ENCODE peak calls at places on chromosome 19, in six cellular contexts. W, X, Y, Z, O and R are unnamed samples.

GRCh38 chr19:41997121-41997850 is 3.3 kb upstream of the ATP1A3 start:
- DNase-seq in Y (peak), W (peak), Z (peak), X (peak), O (no peak), R (no peak)

GRCh38 chr19:33227242-33227650 is 1.6 kb upstream of the SLC7A10 start:
- DNase-seq in Z (no peak), X (peak), O (no peak), W (peak), Y (no peak), R (no peak)

GRCh38 chr19:58569191-58569942 is 3.8 kb downstream of the MZF1 start:
- DNase-seq in Y (no peak), Z (peak), W (no peak), O (peak), X (no peak), R (no peak)

GRCh38 chr19:53196777-53197396 is 3.7 kb upstream of the ZNF665 start:
- DNase-seq in W (peak), O (peak), Z (peak), X (peak), Y (peak), R (peak)

GRCh38 chr19:35643255-35644205 is 2.0 kb downstream of the ETV2 start:
- DNase-seq in O (peak), X (peak), Z (peak), Y (peak), W (peak), R (no peak)

GRCh38 chr19:40567750-40568494 is 8.8 kb upstream of the SHKBP1 start:
- DNase-seq in Z (no peak), W (no peak), Y (no peak), O (no peak), X (no peak), R (no peak)

GRCh38 chr19:55179570-55180484 is at the start of gene SYT5:
- DNase-seq in O (no peak), Y (no peak), W (no peak), Z (peak), X (peak), R (no peak)

GRCh38 chr19:17333611-17334413 is 843 bp downstream of the ANO8 start:
- DNase-seq in O (no peak), X (no peak), Y (peak), Z (no peak), W (peak), R (no peak)

GRCh38 chr19:1035998-1036621 is 3.8 kb upstream of the ABCA7 start:
- DNase-seq in X (no peak), Z (no peak), W (no peak), Y (no peak), O (no peak), R (no peak)

GRCh38 chr19:36198116-36198515 is 16.3 kb downstream of the ZNF565 start:
- DNase-seq in Y (peak), Z (no peak), O (no peak), W (no peak), X (no peak), R (no peak)

GRCh38 chr19:32570081-32570785 is 10.8 kb upstream of the PDCD5 start:
- DNase-seq in Z (peak), Y (peak), X (no peak), W (peak), O (peak), R (no peak)

GRCh38 chr19:11041966-11042627 is 47.2 kb upstream of the LDLR start:
- DNase-seq in Y (no peak), X (no peak), O (no peak), W (no peak), Z (peak), R (no peak)
- H3K27ac ChIP-seq in Y (no peak), X (no peak), O (no peak), W (no peak), Z (peak), R (no peak)

GRCh38 chr19:45881909-45882528 is 3.9 kb downstream of the IRF2BP1 start:
- DNase-seq in X (no peak), O (no peak), Y (no peak), W (no peak), Z (peak), R (no peak)
- H3K27ac ChIP-seq in X (no peak), O (no peak), Y (no peak), W (no peak), Z (peak), R (no peak)

GRCh38 chr19:2136796-2137195 is 14.6 kb downstream of the AP3D1 start:
- DNase-seq in Y (no peak), X (no peak), Z (no peak), W (no peak), O (no peak), R (no peak)

GRCh38 chr19:2132731-2133490 is 18.5 kb downstream of the AP3D1 start:
- DNase-seq in W (no peak), O (no peak), Y (no peak), Z (no peak), X (peak), R (no peak)

GRCh38 chr19:2138061-2138728 is 13.2 kb downstream of the AP3D1 start:
- DNase-seq in Y (no peak), W (no peak), Z (no peak), X (no peak), O (no peak), R (no peak)

GRCh38 chr19:2132191-2132590 is 19.2 kb downstream of the AP3D1 start:
- DNase-seq in X (no peak), Z (no peak), W (no peak), O (no peak), Y (no peak), R (no peak)

GRCh38 chr19:2135474-2136402 is 15.6 kb downstream of the AP3D1 start:
- DNase-seq in X (no peak), Z (no peak), O (no peak), W (no peak), Y (no peak), R (no peak)
- H3K27ac ChIP-seq in X (no peak), Z (no peak), O (no peak), W (no peak), Y (no peak), R (no peak)

GRCh38 chr19:45245334-45245787 is at the start of gene EXOC3L2:
- DNase-seq in Z (no peak), X (peak), O (no peak), W (no peak), Y (no peak), R (no peak)
- H3K27ac ChIP-seq in Z (no peak), X (peak), O (no peak), W (no peak), Y (no peak), R (no peak)

DNA sequence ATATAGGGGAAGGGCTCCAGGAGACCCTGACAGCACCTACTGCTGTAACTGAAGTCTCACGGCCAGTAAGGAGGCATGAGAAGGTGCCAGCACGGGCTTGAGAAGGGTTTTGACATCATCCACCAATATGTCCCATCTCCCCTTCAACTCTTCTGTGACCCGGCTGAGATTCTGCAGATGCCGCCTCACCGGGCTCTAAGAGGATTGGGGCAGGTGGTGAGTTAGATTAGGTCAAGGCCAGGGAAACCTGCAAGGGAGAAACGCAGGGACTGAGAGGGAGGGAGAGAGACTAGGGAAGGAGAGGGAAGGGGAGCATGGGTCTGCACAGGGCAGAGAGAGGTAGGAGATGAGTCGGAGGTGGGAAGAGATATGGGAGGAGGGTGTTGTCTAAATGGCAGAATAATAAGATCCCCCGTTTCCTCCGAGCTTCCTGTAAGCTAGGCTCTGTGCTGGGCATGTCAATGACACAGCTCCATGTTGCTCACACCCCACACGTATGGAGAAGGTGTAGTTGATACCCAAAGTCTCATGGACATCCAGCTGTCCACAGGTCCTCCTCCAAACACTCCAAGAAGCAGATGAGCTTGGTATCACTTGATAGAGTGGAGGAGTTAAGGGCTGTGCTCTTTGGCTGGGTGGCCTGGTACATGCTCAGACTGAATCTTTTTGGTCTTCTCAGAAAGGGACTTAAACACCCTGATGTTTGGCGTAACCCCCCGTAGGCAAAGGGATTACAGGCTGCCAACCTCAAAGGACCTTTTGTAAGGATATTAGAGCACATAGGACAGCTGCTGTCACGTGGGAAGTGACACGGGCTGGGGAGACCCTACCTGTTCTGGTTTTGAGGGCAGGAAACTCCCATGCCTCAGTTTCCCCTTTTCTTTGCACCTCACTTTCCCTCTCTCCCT is 6.1 kb downstream of the TPRX1 start:
- DNase-seq in W (no peak), X (no peak), Y (no peak), Z (no peak), O (no peak), R (no peak)
- H3K27ac ChIP-seq in W (no peak), X (no peak), Y (no peak), Z (no peak), O (no peak), R (no peak)

GRCh38 chr19:50432221-50432626 is 468 bp upstream of the MYBPC2 start:
- DNase-seq in Z (no peak), O (no peak), W (no peak), X (no peak), Y (no peak), R (no peak)

GRCh38 chr19:50430888-50431342 is 1.8 kb upstream of the MYBPC2 start:
- DNase-seq in Z (no peak), X (no peak), W (no peak), O (no peak), Y (no peak), R (no peak)

GRCh38 chr19:50431343-50432220 is 1.1 kb upstream of the MYBPC2 start:
- DNase-seq in Y (peak), X (peak), O (peak), W (peak), Z (peak), R (peak)

GRCh38 chr19:50433201-50434180 is 799 bp downstream of the MYBPC2 start:
- DNase-seq in O (no peak), W (no peak), X (no peak), Y (no peak), Z (no peak), R (no peak)

GRCh38 chr19:50432658-50433057 is at the start of gene MYBPC2:
- DNase-seq in X (no peak), Y (no peak), O (no peak), W (no peak), Z (no peak), R (no peak)
- H3K27ac ChIP-seq in X (no peak), Y (peak), O (no peak), W (no peak), Z (peak), R (peak)

GRCh38 chr19:34362679-34363069 is 2.3 kb upstream of the GPI start:
- DNase-seq in X (no peak), O (no peak), W (no peak), Y (no peak), Z (no peak), R (no peak)

GRCh38 chr19:34359954-34360315 is 5.1 kb upstream of the GPI start:
- DNase-seq in O (no peak), Y (no peak), W (no peak), X (no peak), Z (no peak), R (no peak)

GRCh38 chr19:34363094-34363493 is 1.9 kb upstream of the GPI start:
- DNase-seq in Y (no peak), Z (no peak), O (no peak), W (no peak), X (no peak), R (no peak)

GRCh38 chr19:34359140-34359953 is 5.6 kb upstream of the GPI start:
- DNase-seq in W (peak), O (peak), Z (peak), X (peak), Y (peak), R (no peak)

GRCh38 chr19:34360354-34360909 is 4.6 kb upstream of the GPI start:
- DNase-seq in Y (no peak), O (no peak), X (no peak), Z (no peak), W (no peak), R (no peak)
- H3K27ac ChIP-seq in Y (peak), O (peak), X (peak), Z (peak), W (no peak), R (no peak)

GRCh38 chr19:10625762-10626138 is 397 bp downstream of the SLC44A2 start:
- DNase-seq in X (no peak), W (no peak), Z (no peak), Y (no peak), O (no peak), R (no peak)
- H3K27ac ChIP-seq in X (peak), W (peak), Z (peak), Y (peak), O (peak), R (peak)

GRCh38 chr19:39160523-39160861 is 34.9 kb downstream of the PAK4 start:
- DNase-seq in Y (no peak), X (peak), W (peak), O (peak), Z (no peak), R (no peak)
- H3K27ac ChIP-seq in Y (no peak), X (no peak), W (peak), O (no peak), Z (peak), R (no peak)